ENCODE peak calls at places on chromosomes 6 and 20, in seven cellular contexts. K is HepG2, N is suprapubic skin, L is SK-N-SH, A is transverse colon, R is stomach, T is tibial nerve. J is an unnamed sample.

GRCh38 chr20:59149678-59150504 is 13.7 kb upstream of the ZNF831 start:
- DNase-seq in A (peak; percentile 33), R (no peak), K (no peak), L (no peak), N (no peak), T (no peak), J (no peak)

GRCh38 chr20:22063753-22064152 is 358.3 kb downstream of the PAX1 start:
- DNase-seq in K (no peak), R (no peak), L (peak; percentile 9), T (no peak), A (no peak), N (no peak), J (no peak)

GRCh38 chr20:31576751-31577150 is 28.3 kb upstream of the ID1 start:
- DNase-seq in N (no peak), L (no peak), A (no peak), K (no peak), T (no peak), R (no peak), J (no peak)

GRCh38 chr6:106520711-106521367 is 108.5 kb downstream of the RTN4IP1 start:
- DNase-seq in A (peak; percentile 61), N (no peak), L (no peak), R (peak; percentile 50), K (no peak), T (no peak), J (no peak)

GRCh38 chr6:34671362-34671761 is 25.2 kb downstream of the ILRUN start:
- DNase-seq in T (no peak), L (no peak), K (no peak), N (no peak), R (no peak), A (no peak), J (no peak)

GRCh38 chr6:37244430-37245310 is 12.9 kb upstream of the TBC1D22B start:
- DNase-seq in N (peak; percentile 86), R (peak; percentile 83), T (peak; percentile 69), L (no peak), K (peak; percentile 97), A (peak; percentile 57), J (peak; percentile 85)

GRCh38 chr6:7073810-7074525 is 33.8 kb upstream of the RREB1 start:
- DNase-seq in L (no peak), R (peak; percentile 46), A (peak; percentile 66), T (no peak), K (no peak), N (no peak), J (peak; percentile 36)

GRCh38 chr6:104630955-104631354 is 228.8 kb downstream of the HACE1 start:
- DNase-seq in A (no peak), T (no peak), R (no peak), L (no peak), N (no peak), K (no peak), J (no peak)

GRCh38 chr6:136035378-136036070 is 184.0 kb downstream of the PDE7B start:
- DNase-seq in R (no peak), N (no peak), L (no peak), A (no peak), K (no peak), T (no peak), J (no peak)

GRCh38 chr20:10306440-10307358 is 88.1 kb downstream of the SNAP25 start:
- DNase-seq in K (no peak), T (no peak), N (no peak), A (no peak), R (no peak), L (no peak), J (no peak)

GRCh38 chr6:40313582-40313981 is 273.6 kb downstream of the LRFN2 start:
- DNase-seq in T (no peak), N (no peak), L (no peak), A (no peak), K (no peak), R (no peak), J (no peak)

GRCh38 chr6:113411006-113411405 is 446.1 kb upstream of the MARCKS start:
- DNase-seq in R (no peak), K (peak; percentile 35), N (no peak), A (peak; percentile 15), L (no peak), T (no peak), J (no peak)

GRCh38 chr20:40835321-40835720 is 146.3 kb upstream of the MAFB start:
- DNase-seq in A (no peak), K (no peak), N (no peak), T (no peak), R (no peak), L (no peak), J (no peak)

GRCh38 chr6:37490466-37491015 is 9.2 kb downstream of the CCDC167 start:
- DNase-seq in L (peak; percentile 49), A (no peak), N (no peak), T (no peak), R (no peak), K (no peak), J (no peak)

GRCh38 chr6:92945799-92946198 is 473.6 kb downstream of the EPHA7 start:
- DNase-seq in K (no peak), A (no peak), R (no peak), T (no peak), L (no peak), N (no peak), J (no peak)

GRCh38 chr6:27136077-27136644 is 111.3 kb upstream of the PRSS16 start:
- DNase-seq in K (no peak), L (no peak), A (no peak), R (no peak), N (no peak), T (no peak), J (no peak)

GRCh38 chr6:84763397-84764331 is 734 bp downstream of the TBX18 start:
- DNase-seq in L (peak; percentile 56), N (peak; percentile 89), A (no peak), R (no peak), K (no peak), T (peak; percentile 51), J (peak; percentile 65)

GRCh38 chr6:41914343-41914742 is 6.6 kb downstream of the MED20 start:
- DNase-seq in R (no peak), L (no peak), N (no peak), A (no peak), K (no peak), T (no peak), J (no peak)
- H3K36me3 ChIP-seq in R (peaks cover 67% of the 10 kb centered on the region), L (peaks cover 16% of the 10 kb centered on the region), N (peaks cover 43% of the 10 kb centered on the region), A (peaks cover 18% of the 10 kb centered on the region), K (peaks cover 19% of the 10 kb centered on the region), T (no peaks in the 10 kb centered on the region), J (no peaks in the 10 kb centered on the region)

GRCh38 chr6:2245954-2246863 is 804 bp upstream of the GMDS start:
- DNase-seq in R (peak; percentile 93), K (peak; percentile 93), A (peak; percentile 93), N (no peak), L (peak; percentile 32), T (peak; percentile 18), J (peak; percentile 57)

GRCh38 chr6:2247664-2248063 is 2.3 kb upstream of the GMDS start:
- DNase-seq in A (no peak), R (no peak), K (no peak), L (no peak), N (no peak), T (no peak), J (no peak)

GRCh38 chr6:2242311-2242710 is 3.1 kb downstream of the GMDS start:
- DNase-seq in T (no peak), A (no peak), R (no peak), K (no peak), N (no peak), L (no peak), J (no peak)

GRCh38 chr6:2244261-2245102 is 923 bp downstream of the GMDS start:
- DNase-seq in R (peak; percentile 41), N (no peak), A (no peak), L (no peak), K (peak; percentile 35), T (no peak), J (no peak)

GRCh38 chr6:2245103-2245953 is at the start of gene GMDS:
- DNase-seq in K (peak; percentile 85), L (peak; percentile 98), A (peak; percentile 92), R (peak; percentile 90), N (peak; percentile 89), T (peak; percentile 75), J (peak; percentile 86)
- TF ChIP-seq EP300 in K (peak; percentile 1), L (peak; percentile 53), A (no peak), R (no peak), N (no peak), T (peak; percentile 75), J (peak; percentile 17)

GRCh38 chr20:62171245-62171644 is 11.6 kb upstream of the MTG2 start:
- DNase-seq in N (no peak), T (no peak), A (no peak), L (no peak), R (no peak), K (no peak), J (no peak)

GRCh38 chr20:62172666-62173065 is 10.2 kb upstream of the MTG2 start:
- DNase-seq in R (no peak), T (no peak), A (no peak), N (no peak), L (no peak), K (no peak), J (no peak)

GRCh38 chr20:62168890-62169435 is 13.9 kb upstream of the MTG2 start:
- DNase-seq in N (no peak), K (no peak), R (no peak), A (no peak), T (no peak), L (no peak), J (no peak)

GRCh38 chr20:62168061-62168460 is 14.8 kb upstream of the MTG2 start:
- DNase-seq in L (no peak), K (no peak), N (no peak), T (no peak), A (no peak), R (no peak), J (no peak)

GRCh38 chr20:62170536-62170935 is 12.3 kb upstream of the MTG2 start:
- DNase-seq in R (no peak), T (no peak), L (no peak), K (no peak), A (no peak), N (no peak), J (no peak)
- H3K36me3 ChIP-seq in R (peaks cover 79% of the 10 kb centered on the region), T (no peaks in the 10 kb centered on the region), L (peaks cover 29% of the 10 kb centered on the region), K (peaks cover 38% of the 10 kb centered on the region), A (peaks cover under 1% of the 10 kb centered on the region), N (peaks cover 72% of the 10 kb centered on the region), J (no peaks in the 10 kb centered on the region)

GRCh38 chr6:137776786-137777185 is 90.3 kb upstream of the TNFAIP3 start:
- DNase-seq in R (no peak), L (no peak), K (no peak), N (no peak), T (no peak), A (peak; percentile 22), J (no peak)
- TF ChIP-seq EP300 in R (peak; percentile 57), L (no peak), K (no peak), N (peak; percentile 74), T (no peak), A (no peak), J (no peak)